ENCODE peak calls at places on chromosomes 16 and 17, in ten cellular contexts. U is H4; K is cardiac fibroblast; H is stimulated activated CD8-positive, alpha-beta memory T cell treated with anti-CD3 and anti-CD28 coated beads, Interleukin-7, amount 100 ng/mL, for 4 hours; B is ascending aorta; Q is activated T-cell treated with anti-CD3 and anti-CD28 coated beads, Interleukin-2, amount 50 U/mL, for 72 hours; O is AG08396; T is A549; W is activated CD4-positive, alpha-beta T cell treated with anti-CD3 and anti-CD28 coated beads, Interleukin-2, amount 50 U/mL, for 48 hours; P is GM12892. V is an unnamed sample.

GRCh38 chr16:58016841-58017446 is 8.6 kb upstream of the MMP15 start:
- DNase-seq in T (no peak), K (no peak), P (no peak), H (no peak), Q (no peak), B (no peak), U (no peak), W (no peak), O (no peak), V (no peak)

GRCh38 chr17:79633937-79634813 is 23.3 kb upstream of the RBFOX3 start:
- DNase-seq in O (peak), P (peak), U (no peak), K (no peak), Q (no peak), T (no peak), B (peak), H (no peak), W (no peak), V (no peak)

GRCh38 chr17:64503821-64504768 is 2.0 kb downstream of the DDX5 start:
- DNase-seq in B (no peak), P (no peak), W (no peak), Q (no peak), U (no peak), O (no peak), H (no peak), K (no peak), T (no peak), V (no peak)

GRCh38 chr16:88312732-88313131 is 70.0 kb upstream of the ZNF469 start:
- DNase-seq in P (no peak), O (no peak), T (no peak), U (no peak), K (no peak), H (no peak), W (no peak), B (no peak), Q (no peak), V (no peak)

GRCh38 chr17:83079340-83079747 is at the start of gene METRNL:
- DNase-seq in U (peak), Q (peak), H (no peak), P (peak), O (peak), W (peak), T (peak), B (peak), K (peak), V (peak)

GRCh38 chr17:8843344-8843743 is 24.1 kb downstream of the PIK3R6 start:
- DNase-seq in P (no peak), U (no peak), T (no peak), O (no peak), B (peak), W (no peak), H (no peak), Q (no peak), K (no peak), V (no peak)

GRCh38 chr16:70428178-70428998 is 10.5 kb downstream of the ST3GAL2 start:
- DNase-seq in H (peak), Q (peak), T (peak), U (peak), B (peak), W (peak), O (peak), K (peak), P (no peak), V (peak)

GRCh38 chr16:1493746-1494094 is 560 bp downstream of the TELO2 start:
- DNase-seq in H (no peak), K (peak), T (no peak), O (peak), U (no peak), B (no peak), Q (no peak), P (no peak), W (no peak), V (peak)

V was measured in neural progenitor cell.